ENCODE peak calls at places on chromosomes 6 and 20, in four cellular contexts. One of them, this sample, is unnamed.

GRCh38 chr20:35947489-35947888 is 6.8 kb downstream of the SCAND1 start:
- DNase-seq in left ventricle myocardium inferior: no peak
- DNase-seq in BJ: no peak
- DNase-seq in testis: no peak
- DNase-seq in this sample: peak

GRCh38 chr20:1382670-1383069 is 10.2 kb downstream of the FKBP1A start:
- DNase-seq in testis: no peak
- DNase-seq in BJ: no peak
- DNase-seq in left ventricle myocardium inferior: no peak
- DNase-seq in this sample: no peak

GRCh38 chr6:11434565-11435326 is 102.8 kb upstream of the TMEM170B start:
- DNase-seq in BJ: no peak
- DNase-seq in left ventricle myocardium inferior: no peak
- DNase-seq in testis: no peak
- DNase-seq in this sample: peak

GRCh38 chr6:63858691-63859090 is 223.1 kb downstream of the PHF3 start:
- DNase-seq in testis: no peak
- DNase-seq in BJ: no peak
- DNase-seq in left ventricle myocardium inferior: no peak
- DNase-seq in this sample: no peak

GRCh38 chr20:1274485-1275313 is 8.6 kb downstream of the SNPH start:
- DNase-seq in left ventricle myocardium inferior: no peak
- DNase-seq in testis: peak
- DNase-seq in BJ: no peak
- DNase-seq in this sample: no peak

GRCh38 chr20:651713-652610 is 1.0 kb downstream of the SRXN1 start:
- DNase-seq in left ventricle myocardium inferior: no peak
- DNase-seq in BJ: no peak
- DNase-seq in testis: no peak
- DNase-seq in this sample: no peak

GRCh38 chr20:57076202-57076651 is 190.2 kb downstream of the BMP7 start:
- DNase-seq in left ventricle myocardium inferior: no peak
- DNase-seq in testis: no peak
- DNase-seq in BJ: peak
- DNase-seq in this sample: peak

GRCh38 chr6:36170704-36171103 is 25.8 kb upstream of the BRPF3 start:
- DNase-seq in BJ: no peak
- DNase-seq in left ventricle myocardium inferior: no peak
- DNase-seq in testis: no peak
- DNase-seq in this sample: no peak

GRCh38 chr6:74574794-74575193 is 631.1 kb downstream of the COL12A1 start:
- DNase-seq in BJ: no peak
- DNase-seq in left ventricle myocardium inferior: no peak
- DNase-seq in testis: no peak
- DNase-seq in this sample: peak

GRCh38 chr20:46268131-46268611 is 40.1 kb downstream of the CDH22 start:
- DNase-seq in testis: no peak
- DNase-seq in left ventricle myocardium inferior: no peak
- DNase-seq in BJ: no peak
- DNase-seq in this sample: peak

GRCh38 chr6:12504325-12504966 is 212.1 kb upstream of the PHACTR1 start:
- DNase-seq in left ventricle myocardium inferior: no peak
- DNase-seq in BJ: no peak
- DNase-seq in testis: no peak
- DNase-seq in this sample: peak

GRCh38 chr6:63963756-63964315 is 328.2 kb downstream of the PHF3 start:
- DNase-seq in left ventricle myocardium inferior: no peak
- DNase-seq in testis: no peak
- DNase-seq in BJ: no peak
- DNase-seq in this sample: peak

GRCh38 chr6:37039958-37040357 is 34.5 kb downstream of the FGD2 start:
- DNase-seq in testis: no peak
- DNase-seq in BJ: no peak
- DNase-seq in left ventricle myocardium inferior: no peak
- DNase-seq in this sample: no peak

GRCh38 chr20:10652185-10652584 is 21.6 kb downstream of the JAG1 start:
- DNase-seq in left ventricle myocardium inferior: no peak
- DNase-seq in testis: no peak
- DNase-seq in BJ: no peak
- DNase-seq in this sample: no peak

GRCh38 chr20:57986776-57987175 is 241.7 kb downstream of the ANKRD60 start:
- DNase-seq in testis: no peak
- DNase-seq in BJ: no peak
- DNase-seq in left ventricle myocardium inferior: no peak
- DNase-seq in this sample: no peak

GRCh38 chr20:43751167-43752050 is 24.6 kb upstream of the GTSF1L start:
- DNase-seq in testis: no peak
- DNase-seq in BJ: peak
- DNase-seq in left ventricle myocardium inferior: no peak
- DNase-seq in this sample: peak

GRCh38 chr6:19723533-19723932 is 113.6 kb upstream of the ID4 start:
- DNase-seq in testis: no peak
- DNase-seq in left ventricle myocardium inferior: no peak
- DNase-seq in BJ: peak
- DNase-seq in this sample: peak

GRCh38 chr6:52745764-52746201 is 17.5 kb downstream of the GSTA2 start:
- DNase-seq in left ventricle myocardium inferior: no peak
- DNase-seq in testis: no peak
- DNase-seq in BJ: no peak
- DNase-seq in this sample: no peak

GRCh38 chr6:157496534-157497095 is 115.6 kb downstream of the ZDHHC14 start:
- DNase-seq in left ventricle myocardium inferior: no peak
- DNase-seq in BJ: no peak
- DNase-seq in testis: no peak
- DNase-seq in this sample: no peak

GRCh38 chr6:157494132-157494705 is 113.2 kb downstream of the ZDHHC14 start:
- DNase-seq in left ventricle myocardium inferior: no peak
- DNase-seq in BJ: no peak
- DNase-seq in testis: no peak
- DNase-seq in this sample: peak

GRCh38 chr6:157500022-157500421 is 119.0 kb downstream of the ZDHHC14 start:
- DNase-seq in testis: no peak
- DNase-seq in BJ: no peak
- DNase-seq in left ventricle myocardium inferior: no peak
- DNase-seq in this sample: no peak

GRCh38 chr6:157498817-157499216 is 117.8 kb downstream of the ZDHHC14 start:
- DNase-seq in BJ: no peak
- DNase-seq in testis: no peak
- DNase-seq in left ventricle myocardium inferior: no peak
- DNase-seq in this sample: no peak

GRCh38 chr6:157497579-157497978 is 116.6 kb downstream of the ZDHHC14 start:
- DNase-seq in left ventricle myocardium inferior: no peak
- DNase-seq in testis: no peak
- DNase-seq in BJ: no peak
- DNase-seq in this sample: no peak
- TF ChIP-seq CTCF in left ventricle myocardium inferior: no peak
- TF ChIP-seq CTCF in testis: no peak
- TF ChIP-seq CTCF in BJ: no peak
- TF ChIP-seq CTCF in this sample: no peak

DNA sequence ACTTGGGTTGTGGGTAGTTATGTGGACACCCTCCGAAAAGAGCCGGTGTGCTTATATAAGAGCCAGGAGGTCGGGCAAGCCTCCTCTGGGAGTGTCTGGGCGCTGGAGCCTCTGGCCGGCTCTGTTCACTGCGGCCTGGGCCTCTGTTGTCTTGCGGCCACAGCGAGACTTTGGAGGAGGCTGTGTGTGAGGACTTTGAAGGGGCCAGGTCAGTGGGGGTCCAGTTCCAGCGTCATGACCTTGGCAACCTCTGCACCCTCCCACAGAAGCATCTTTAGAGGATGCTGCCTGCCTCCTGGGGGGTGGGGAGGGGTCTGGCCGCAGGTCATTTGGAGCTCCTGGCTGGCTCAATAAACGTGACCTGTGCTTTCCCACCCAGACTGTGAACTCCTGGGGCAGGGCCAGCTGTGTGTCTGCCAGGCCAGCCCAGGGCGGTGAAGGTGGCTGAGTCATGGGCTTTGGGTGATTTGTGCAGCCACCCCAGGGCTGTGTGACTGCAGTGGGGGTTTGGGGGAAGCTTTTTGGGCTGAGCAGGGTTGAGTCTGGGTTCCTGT is 1.2 kb downstream of the TCEA2 start:
- DNase-seq in testis: no peak
- DNase-seq in left ventricle myocardium inferior: no peak
- DNase-seq in BJ: peak
- DNase-seq in this sample: no peak
- H3K4me3 ChIP-seq in testis: peak
- H3K4me3 ChIP-seq in left ventricle myocardium inferior: peak
- H3K4me3 ChIP-seq in BJ: peak
- H3K4me3 ChIP-seq in this sample: peak

GRCh38 chr6:169930799-169931198 is 179.4 kb downstream of the ERMARD start:
- DNase-seq in left ventricle myocardium inferior: no peak
- DNase-seq in testis: no peak
- DNase-seq in BJ: no peak
- DNase-seq in this sample: peak
- TF ChIP-seq CTCF in left ventricle myocardium inferior: peak
- TF ChIP-seq CTCF in testis: no peak
- TF ChIP-seq CTCF in BJ: no peak
- TF ChIP-seq CTCF in this sample: peak

GRCh38 chr6:116666869-116667268 is 1.7 kb downstream of the ZUP1 start:
- DNase-seq in testis: no peak
- DNase-seq in BJ: no peak
- DNase-seq in left ventricle myocardium inferior: no peak
- DNase-seq in this sample: no peak
- H3K4me3 ChIP-seq in testis: no peak
- H3K4me3 ChIP-seq in BJ: no peak
- H3K4me3 ChIP-seq in left ventricle myocardium inferior: no peak
- H3K4me3 ChIP-seq in this sample: no peak

DNA sequence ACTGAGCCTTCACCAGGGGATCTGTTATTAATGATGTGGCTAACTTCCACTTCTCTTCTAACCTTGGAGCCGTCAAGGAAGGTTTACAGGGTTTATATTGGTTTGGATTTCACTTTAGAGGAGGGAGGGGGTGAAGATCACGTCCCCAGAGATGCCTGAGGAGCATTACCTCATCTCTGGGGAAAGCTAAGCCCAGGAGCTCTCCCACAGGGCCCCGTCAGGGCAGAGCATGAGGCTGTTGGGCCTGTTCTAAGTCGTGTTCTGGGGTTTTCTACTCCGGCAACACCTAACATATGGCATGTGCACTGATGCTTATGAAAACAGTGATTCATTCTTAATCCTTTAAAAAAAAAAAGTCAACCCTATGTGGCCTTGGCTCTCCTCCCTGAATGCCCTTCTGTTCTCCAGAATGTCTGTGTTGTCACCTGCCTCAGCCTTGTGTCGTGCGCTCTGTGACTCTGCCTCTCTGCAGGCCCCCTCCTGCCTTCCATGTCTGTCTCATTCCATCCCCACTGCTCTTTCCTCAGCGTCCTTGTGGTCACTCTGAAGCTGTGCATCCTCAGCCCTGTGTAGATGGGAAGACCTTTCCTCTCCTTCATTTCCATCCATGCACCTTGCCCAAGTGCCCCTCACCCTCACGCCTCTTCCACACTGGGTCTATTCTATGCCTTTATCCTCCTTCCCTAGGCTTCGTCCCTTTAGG is 97.4 kb upstream of the JARID2 start:
- DNase-seq in BJ: peak
- DNase-seq in testis: no peak
- DNase-seq in left ventricle myocardium inferior: no peak
- DNase-seq in this sample: peak
- TF ChIP-seq CTCF in BJ: no peak
- TF ChIP-seq CTCF in testis: no peak
- TF ChIP-seq CTCF in left ventricle myocardium inferior: no peak
- TF ChIP-seq CTCF in this sample: peak

DNA sequence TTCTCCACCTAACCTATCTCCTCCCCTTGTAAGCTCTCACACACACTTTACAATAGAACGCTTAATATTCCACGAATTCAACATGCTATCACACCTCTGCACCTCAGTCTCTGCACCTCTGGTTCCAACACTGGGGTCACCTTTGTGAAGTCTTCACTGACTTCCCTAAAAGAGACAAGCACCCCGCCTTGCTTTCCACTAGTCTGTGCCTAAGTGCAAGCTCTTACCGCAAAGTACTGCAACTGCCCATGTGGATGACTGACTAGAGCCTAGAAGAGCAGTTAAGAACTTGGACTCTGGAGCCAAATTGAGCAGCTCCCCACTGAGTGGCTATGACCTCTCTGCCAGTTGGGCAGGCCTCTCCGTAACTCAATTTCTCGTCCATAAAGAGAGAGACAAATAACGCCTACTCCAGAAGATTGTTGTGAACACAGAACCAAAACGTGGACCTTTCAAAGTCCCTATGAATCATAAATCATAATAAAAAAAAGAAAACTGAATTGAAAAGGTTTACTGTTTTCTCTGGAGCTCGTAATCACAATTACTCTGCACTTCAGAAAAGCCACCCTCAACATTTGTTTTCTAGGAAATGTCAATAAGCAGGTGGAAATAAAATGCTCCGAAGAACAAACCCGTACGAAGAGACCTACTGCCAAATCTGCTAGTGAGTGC is 1.2 kb downstream of the IFNGR1 start:
- DNase-seq in left ventricle myocardium inferior: no peak
- DNase-seq in testis: peak
- DNase-seq in BJ: no peak
- DNase-seq in this sample: peak
- H3K4me3 ChIP-seq in left ventricle myocardium inferior: peak
- H3K4me3 ChIP-seq in testis: peak
- H3K4me3 ChIP-seq in BJ: peak
- H3K4me3 ChIP-seq in this sample: peak

GRCh38 chr20:37095609-37096414 is at the start of gene RBL1:
- DNase-seq in BJ: peak
- DNase-seq in testis: peak
- DNase-seq in left ventricle myocardium inferior: peak
- DNase-seq in this sample: peak
- TF ChIP-seq CTCF in BJ: peak
- TF ChIP-seq CTCF in testis: peak
- TF ChIP-seq CTCF in left ventricle myocardium inferior: peak
- TF ChIP-seq CTCF in this sample: peak

GRCh38 chr6:144090384-144090783 is 5.0 kb downstream of the SF3B5 start:
- DNase-seq in left ventricle myocardium inferior: no peak
- DNase-seq in BJ: no peak
- DNase-seq in testis: no peak
- DNase-seq in this sample: peak

GRCh38 chr6:144094731-144095133 is 641 bp downstream of the SF3B5 start:
- DNase-seq in left ventricle myocardium inferior: no peak
- DNase-seq in testis: no peak
- DNase-seq in BJ: no peak
- DNase-seq in this sample: no peak

GRCh38 chr6:144093236-144093635 is 2.1 kb downstream of the SF3B5 start:
- DNase-seq in left ventricle myocardium inferior: no peak
- DNase-seq in BJ: no peak
- DNase-seq in testis: no peak
- DNase-seq in this sample: no peak

GRCh38 chr6:144095134-144096002 is at the start of gene SF3B5:
- DNase-seq in testis: peak
- DNase-seq in BJ: peak
- DNase-seq in left ventricle myocardium inferior: peak
- DNase-seq in this sample: peak

GRCh38 chr6:144093658-144094057 is 1.7 kb downstream of the SF3B5 start:
- DNase-seq in BJ: no peak
- DNase-seq in left ventricle myocardium inferior: no peak
- DNase-seq in testis: no peak
- DNase-seq in this sample: no peak
- H3K4me3 ChIP-seq in BJ: no peak
- H3K4me3 ChIP-seq in left ventricle myocardium inferior: peak
- H3K4me3 ChIP-seq in testis: no peak
- H3K4me3 ChIP-seq in this sample: no peak